ENCODE peak calls at places on chromosomes 7 and 10, in eight cellular contexts. R is lower lobe of right lung; W is left lung; T is stimulated activated naive B cell treated with anti-CD40 and anti-IgM and Interleukin-4, amounts not matched to agents 10 μg/mL and 1 μg/mL and 100 μg/mL, for 72 hours; N is activated naive CD4-positive, alpha-beta T cell treated with anti-CD3 and anti-CD28 coated beads for 36 hours; E is spleen; M is activated effector memory CD4-positive, alpha-beta T cell treated with Interleukin-2 at 50 U/mL for 16 hours; P is NCI-H1930. Y is an unnamed sample.

GRCh38 chr10:129850790-129851189 is 113.3 kb downstream of the EBF3 start:
- DNase-seq in R (no peak), W (no peak), T (no peak), N (no peak), E (no peak), M (no peak), P (no peak), Y (no peak)

GRCh38 chr7:29639887-29640600 is 76.4 kb downstream of the PRR15 start:
- DNase-seq in R (no peak), W (no peak), T (no peak), N (no peak), E (no peak), M (no peak), P (no peak), Y (no peak)

GRCh38 chr10:59323036-59323459 is 39.3 kb downstream of the FAM13C start:
- DNase-seq in R (no peak), W (no peak), T (no peak), N (no peak), E (no peak), M (no peak), P (no peak), Y (no peak)

GRCh38 chr7:151782598-151783448 is 94.1 kb downstream of the PRKAG2 start:
- DNase-seq in R (peak; percentile 85), W (peak; percentile 74), T (peak; percentile 72), N (peak; percentile 77), E (peak; percentile 95), M (peak; percentile 40), P (peak; percentile 85), Y (peak; percentile 85)

GRCh38 chr10:128324058-128324457 is 197.8 kb upstream of the MKI67 start:
- DNase-seq in R (no peak), W (no peak), T (no peak), N (peak; percentile 18), E (no peak), M (no peak), P (no peak), Y (peak; percentile 73)

GRCh38 chr7:1419688-1420087 is 39.6 kb downstream of the MICALL2 start:
- DNase-seq in R (no peak), W (no peak), T (no peak), N (no peak), E (peak; percentile 58), M (no peak), P (no peak), Y (no peak)

GRCh38 chr10:3107426-3107961 is 40.1 kb downstream of the PFKP start:
- DNase-seq in R (peak; percentile 83), W (peak; percentile 87), T (no peak), N (no peak), E (no peak), M (no peak), P (no peak), Y (peak; percentile 82)

GRCh38 chr7:120742370-120742769 is 115.6 kb downstream of the TSPAN12 start:
- DNase-seq in R (no peak), W (no peak), T (no peak), N (no peak), E (no peak), M (no peak), P (peak; percentile 93), Y (no peak)

GRCh38 chr10:24446739-24447138 is 237.8 kb downstream of the KIAA1217 start:
- DNase-seq in R (no peak), W (no peak), T (no peak), N (no peak), E (no peak), M (no peak), P (no peak), Y (no peak)

GRCh38 chr10:29329420-29329819 is 40.5 kb downstream of the LYZL1 start:
- DNase-seq in R (no peak), W (no peak), T (no peak), N (no peak), E (no peak), M (no peak), P (no peak), Y (no peak)

GRCh38 chr7:137636376-137636775 is 210.4 kb downstream of the DGKI start:
- DNase-seq in R (no peak), W (no peak), T (no peak), N (no peak), E (no peak), M (no peak), P (no peak), Y (no peak)

GRCh38 chr7:137789215-137789899 is 57.4 kb downstream of the DGKI start:
- DNase-seq in R (no peak), W (no peak), T (no peak), N (no peak), E (no peak), M (no peak), P (no peak), Y (no peak)

GRCh38 chr7:152128252-152128651 is 102.8 kb downstream of the GALNT11 start:
- DNase-seq in R (no peak), W (no peak), T (no peak), N (no peak), E (no peak), M (no peak), P (no peak), Y (no peak)

GRCh38 chr7:80819503-80819902 is 99.3 kb downstream of the SEMA3C start:
- DNase-seq in R (no peak), W (no peak), T (no peak), N (no peak), E (no peak), M (no peak), P (no peak), Y (no peak)

GRCh38 chr7:80847027-80847426 is 71.8 kb downstream of the SEMA3C start:
- DNase-seq in R (no peak), W (no peak), T (no peak), N (no peak), E (no peak), M (no peak), P (no peak), Y (no peak)

GRCh38 chr10:4587466-4587865 is 238.5 kb upstream of the AKR1E2 start:
- DNase-seq in R (no peak), W (no peak), T (no peak), N (no peak), E (no peak), M (no peak), P (no peak), Y (no peak)

GRCh38 chr7:80844916-80845315 is 73.9 kb downstream of the SEMA3C start:
- DNase-seq in R (no peak), W (no peak), T (no peak), N (no peak), E (no peak), M (no peak), P (no peak), Y (no peak)

GRCh38 chr7:94849636-94850208 is 57.7 kb upstream of the PPP1R9A start:
- DNase-seq in R (no peak), W (no peak), T (no peak), N (no peak), E (no peak), M (no peak), P (no peak), Y (no peak)

GRCh38 chr7:130886438-130887135 is 152.6 kb upstream of the KLF14 start:
- DNase-seq in R (peak; percentile 57), W (no peak), T (no peak), N (no peak), E (no peak), M (no peak), P (no peak), Y (peak; percentile 53)

GRCh38 chr7:101166909-101167644 is 1.7 kb upstream of the VGF start:
- DNase-seq in R (no peak), W (no peak), T (no peak), N (peak; percentile 14), E (no peak), M (no peak), P (no peak), Y (no peak)